ENCODE peak calls at places on chromosomes 16 and 17, in eight cellular contexts. U, E, K, C, I, P, V and X are unnamed samples.

GRCh38 chr17:65145743-65146142 is 8.6 kb downstream of the RGS9 start:
- DNase-seq in U (no peak), E (no peak), K (no peak), C (no peak), I (no peak), P (peak; percentile 74), V (no peak), X (no peak)

GRCh38 chr17:53896047-53896446 is 73.3 kb downstream of the KIF2B start:
- DNase-seq in U (no peak), E (no peak), K (no peak), C (no peak), I (no peak), P (no peak), V (no peak), X (no peak)

GRCh38 chr17:8275421-8276290 is 12.8 kb upstream of the RANGRF start:
- DNase-seq in U (no peak), E (no peak), K (no peak), C (no peak), I (no peak), P (no peak), V (no peak), X (no peak)

GRCh38 chr16:29148867-29149272 is 164.0 kb downstream of the LAT start:
- DNase-seq in U (no peak), E (no peak), K (no peak), C (no peak), I (no peak), P (no peak), V (no peak), X (no peak)

GRCh38 chr16:84995666-84996065 is 15.7 kb downstream of the ZDHHC7 start:
- DNase-seq in U (no peak), E (no peak), K (no peak), C (no peak), I (no peak), P (no peak), V (no peak), X (no peak)

GRCh38 chr17:81198826-81199481 is 23.8 kb downstream of the CEP131 start:
- DNase-seq in U (no peak), E (no peak), K (no peak), C (no peak), I (no peak), P (no peak), V (no peak), X (no peak)

GRCh38 chr17:60902399-60902798 is 224.7 kb downstream of the BCAS3 start:
- DNase-seq in U (no peak), E (no peak), K (no peak), C (no peak), I (no peak), P (no peak), V (no peak), X (no peak)

GRCh38 chr16:70691223-70692129 is 5.6 kb upstream of the MTSS2 start:
- DNase-seq in U (peak; percentile 99), E (no peak), K (no peak), C (peak; percentile 99), I (no peak), P (peak; percentile 87), V (no peak), X (no peak)

GRCh38 chr17:80487511-80487910 is 11.1 kb upstream of the NPTX1 start:
- DNase-seq in U (no peak), E (no peak), K (no peak), C (no peak), I (no peak), P (no peak), V (no peak), X (no peak)

GRCh38 chr16:30802971-30803370 is 16.0 kb upstream of the ZNF629 start:
- DNase-seq in U (no peak), E (no peak), K (no peak), C (no peak), I (no peak), P (no peak), V (no peak), X (no peak)